ENCODE peak calls at places on chromosomes 16 and 17, in ten cellular contexts. H is GM12892; L is lower lobe of right lung; M is activated naive CD8-positive, alpha-beta T cell treated with anti-CD3 and anti-CD28 coated beads, Interleukin-2, amount 50 U/mL, for 24 hours; C is thoracic aorta; V is amygdala; T is H4; B is stimulated activated CD4-positive, alpha-beta T cell treated with anti-CD3 and anti-CD28 coated beads, Interleukin-4, amount 100 ng/mL, for 48 hours; D is nucleus accumbens; O is gastrocnemius medialis. I is an unnamed sample.

GRCh38 chr17:2867441-2868424 is 71.5 kb downstream of the RAP1GAP2 start:
- DNase-seq in H (no peak), B (no peak), M (no peak), O (no peak), C (no peak), D (no peak), T (no peak), L (no peak), V (no peak), I (no peak)

GRCh38 chr16:47037396-47037745 is 63.9 kb upstream of the DNAJA2 start:
- DNase-seq in C (no peak), L (no peak), V (peak; percentile 33), O (no peak), B (peak; percentile 15), D (no peak), H (peak; percentile 52), T (no peak), M (peak; percentile 39), I (no peak)

GRCh38 chr17:79857095-79857494 is 17.9 kb upstream of the CBX4 start:
- DNase-seq in H (no peak), L (no peak), D (no peak), B (no peak), V (no peak), T (no peak), O (no peak), C (no peak), M (no peak), I (no peak)

GRCh38 chr17:3385869-3386816 is at the start of gene OR3A2:
- DNase-seq in C (no peak), V (no peak), L (no peak), H (no peak), O (no peak), T (no peak), M (peak; percentile 36), D (no peak), B (peak; percentile 28), I (no peak)

GRCh38 chr17:2266045-2266864 is 37.3 kb downstream of the SMG6 start:
- DNase-seq in C (no peak), M (peak; percentile 82), O (no peak), V (no peak), H (no peak), D (no peak), T (no peak), L (no peak), B (peak; percentile 84), I (peak; percentile 54)

GRCh38 chr17:30380106-30380420 is 1.3 kb downstream of the CPD start:
- DNase-seq in T (no peak), H (no peak), B (no peak), D (no peak), O (no peak), M (no peak), V (no peak), C (no peak), L (no peak), I (no peak)

GRCh38 chr17:10460062-10460461 is 9.3 kb downstream of the MYH4 start:
- DNase-seq in O (no peak), C (no peak), M (no peak), T (no peak), V (no peak), D (no peak), H (no peak), B (no peak), L (no peak), I (no peak)

GRCh38 chr16:27514806-27515205 is 34.9 kb downstream of the GTF3C1 start:
- DNase-seq in T (no peak), M (no peak), B (no peak), H (no peak), O (no peak), V (no peak), C (no peak), D (no peak), L (no peak), I (no peak)

GRCh38 chr16:2532494-2533141 is 1.4 kb upstream of the CEMP1 start:
- DNase-seq in V (no peak), D (no peak), T (no peak), B (peak; percentile 45), M (peak; percentile 65), H (peak; percentile 56), O (peak; percentile 47), C (no peak), L (peak; percentile 91), I (peak; percentile 74)

GRCh38 chr17:42120161-42121065 is 754 bp downstream of the KAT2A start:
- DNase-seq in D (no peak), M (peak; percentile 36), O (no peak), L (no peak), B (no peak), T (no peak), C (no peak), H (no peak), V (no peak), I (peak; percentile 31)

GRCh38 chr17:42399121-42399520 is 10.9 kb upstream of the STAT3 start:
- DNase-seq in H (no peak), V (no peak), T (no peak), M (no peak), L (no peak), C (no peak), D (no peak), O (no peak), B (no peak), I (no peak)

GRCh38 chr16:2238396-2239230 is 2.4 kb downstream of the DNASE1L2 start:
- DNase-seq in C (no peak), L (no peak), M (no peak), T (no peak), D (no peak), O (no peak), V (no peak), B (no peak), H (no peak), I (no peak)

GRCh38 chr16:3536851-3537250 is 36.0 kb downstream of the CLUAP1 start:
- DNase-seq in M (no peak), V (no peak), L (no peak), O (no peak), D (no peak), H (no peak), T (no peak), C (no peak), B (no peak), I (no peak)

GRCh38 chr16:4216631-4217030 is 25.2 kb downstream of the SRL start:
- DNase-seq in D (no peak), C (no peak), L (no peak), H (no peak), O (no peak), V (no peak), B (no peak), M (no peak), T (no peak), I (no peak)

GRCh38 chr16:53099318-53100130 is 44.7 kb downstream of the CHD9 start:
- DNase-seq in C (peak; percentile 66), B (peak; percentile 28), H (peak; percentile 38), V (peak; percentile 59), T (peak; percentile 95), D (peak; percentile 84), O (peak; percentile 94), M (peak; percentile 61), L (peak; percentile 96), I (no peak)

GRCh38 chr16:21590287-21590686 is 9.1 kb upstream of the METTL9 start:
- DNase-seq in M (no peak), V (no peak), H (no peak), L (no peak), O (no peak), D (no peak), T (no peak), C (no peak), B (no peak), I (no peak)

GRCh38 chr17:82412535-82413520 is 5.3 kb upstream of the HEXD start:
- DNase-seq in L (no peak), H (no peak), D (no peak), T (no peak), V (no peak), C (no peak), M (no peak), O (no peak), B (no peak), I (no peak)

GRCh38 chr17:65474658-65475057 is 86.8 kb downstream of the AXIN2 start:
- DNase-seq in H (no peak), B (no peak), C (no peak), L (no peak), M (no peak), O (no peak), V (no peak), D (no peak), T (no peak), I (no peak)

GRCh38 chr17:17900615-17901520 is 64.1 kb upstream of the SREBF1 start:
- DNase-seq in H (no peak), C (peak; percentile 47), L (peak; percentile 78), O (peak; percentile 91), M (no peak), V (no peak), D (no peak), B (no peak), T (peak; percentile 98), I (no peak)

GRCh38 chr17:21370430-21370829 is 5.7 kb upstream of the KCNJ12 start:
- DNase-seq in D (no peak), C (no peak), T (no peak), L (no peak), V (no peak), O (no peak), M (no peak), H (no peak), B (no peak), I (no peak)

GRCh38 chr17:10843806-10844205 is 5.9 kb upstream of the PIRT start:
- DNase-seq in B (no peak), C (no peak), O (no peak), T (no peak), M (peak; percentile 5), H (no peak), V (no peak), D (no peak), L (no peak), I (no peak)

GRCh38 chr16:67459066-67459857 is 21.7 kb downstream of the ATP6V0D1 start:
- DNase-seq in M (no peak), D (no peak), H (no peak), O (peak; percentile 71), T (peak; percentile 37), V (no peak), L (peak; percentile 71), C (no peak), B (no peak), I (no peak)

GRCh38 chr17:80605326-80606066 is 60.9 kb downstream of the RPTOR start:
- DNase-seq in M (peak; percentile 65), D (no peak), T (no peak), O (no peak), V (no peak), C (no peak), H (peak; percentile 70), B (peak; percentile 76), L (no peak), I (no peak)

GRCh38 chr16:58039829-58040495 is 14.4 kb downstream of the MMP15 start:
- DNase-seq in C (no peak), H (no peak), T (no peak), L (no peak), D (no peak), O (no peak), M (no peak), V (no peak), B (no peak), I (no peak)

GRCh38 chr16:89921699-89922476 is 1.3 kb upstream of the TUBB3 start:
- DNase-seq in D (no peak), B (no peak), T (peak; percentile 96), M (no peak), L (no peak), C (peak; percentile 71), V (no peak), H (no peak), O (no peak), I (no peak)

GRCh38 chr16:88436796-88437195 is 16.3 kb upstream of the ZFPM1 start:
- DNase-seq in C (no peak), O (no peak), T (no peak), H (no peak), D (no peak), M (no peak), L (no peak), V (no peak), B (no peak), I (no peak)

GRCh38 chr17:54404259-54404658 is 496.4 kb upstream of the TOM1L1 start:
- DNase-seq in B (no peak), V (no peak), H (no peak), M (no peak), T (no peak), O (no peak), L (no peak), D (no peak), C (no peak), I (no peak)